ENCODE peak calls at places on chromosomes 2 and 18, in ten cellular contexts. Z is head of caudate nucleus; C is K562; V is non-pigmented ciliary epithelial cell; T is hypothalamus; G is activated CD8-positive, alpha-beta memory T cell treated with anti-CD3 and anti-CD28 coated beads for 24 hours; J is cardiac muscle cell; S is NCI-H1092 treated with DMSO at 0.1 percent for 48 hours; N is MM.1S; Y is lower lobe of right lung. E is an unnamed sample.
A peak's percentile ranks its signal among the peaks of the same experiment; 100 is the strongest.

GRCh38 chr18:22998336-22998735 is 65.2 kb downstream of the RBBP8 start:
- DNase-seq in T (no peak), C (no peak), V (no peak), G (no peak), Y (no peak), Z (no peak), S (no peak), N (no peak), J (no peak), E (no peak)

GRCh38 chr2:43879261-43879660 is 40.5 kb downstream of the ABCG8 start:
- DNase-seq in N (no peak), Y (no peak), G (no peak), V (no peak), Z (no peak), J (no peak), T (no peak), C (no peak), S (no peak), E (no peak)

GRCh38 chr2:190947711-190948251 is 66.2 kb downstream of the STAT1 start:
- DNase-seq in Y (no peak), V (peak; percentile 55), N (peak; percentile 23), Z (no peak), G (no peak), J (peak; percentile 93), S (no peak), C (no peak), T (no peak), E (peak; percentile 52)

GRCh38 chr2:236947896-236948295 is 137.8 kb upstream of the COPS8 start:
- DNase-seq in C (no peak), S (no peak), Z (no peak), N (no peak), T (no peak), V (no peak), J (no peak), Y (no peak), G (peak; percentile 30), E (no peak)

GRCh38 chr2:44715671-44716077 is 225.8 kb upstream of the SIX3 start:
- DNase-seq in V (peak; percentile 23), C (no peak), G (no peak), N (peak; percentile 56), S (peak; percentile 51), J (peak; percentile 53), Z (no peak), Y (no peak), T (no peak), E (peak; percentile 13)

GRCh38 chr2:127193948-127194267 is 26.2 kb downstream of the CYP27C1 start:
- DNase-seq in V (no peak), Z (no peak), C (no peak), T (no peak), S (no peak), J (peak; percentile 75), G (no peak), Y (no peak), N (no peak), E (peak; percentile 72)

GRCh38 chr2:24577481-24577880 is 86.4 kb downstream of the NCOA1 start:
- DNase-seq in C (peak; percentile 18), S (no peak), Z (no peak), T (no peak), G (no peak), J (peak; percentile 4), V (no peak), Y (no peak), N (no peak), E (no peak)

GRCh38 chr2:206876176-206876575 is 63.1 kb upstream of the CPO start:
- DNase-seq in N (no peak), J (no peak), T (peak; percentile 6), S (no peak), C (no peak), G (no peak), Z (no peak), V (no peak), Y (no peak), E (no peak)

GRCh38 chr18:9720327-9720726 is 12.2 kb downstream of the RAB31 start:
- DNase-seq in C (no peak), Z (no peak), V (no peak), S (no peak), J (no peak), G (no peak), N (no peak), T (no peak), Y (no peak), E (no peak)

GRCh38 chr2:12005886-12006681 is 259.7 kb downstream of the LPIN1 start:
- DNase-seq in T (no peak), J (peak; percentile 56), N (peak; percentile 76), S (peak; percentile 52), Y (no peak), V (no peak), G (peak; percentile 86), C (peak; percentile 30), Z (peak; percentile 20), E (peak; percentile 100)

GRCh38 chr2:112880081-112880531 is 30.9 kb upstream of the IL37 start:
- DNase-seq in N (no peak), C (no peak), S (no peak), G (no peak), J (peak; percentile 65), Y (no peak), V (peak; percentile 62), T (no peak), Z (no peak), E (no peak)

GRCh38 chr2:150081775-150082517 is 405.5 kb downstream of the RND3 start:
- DNase-seq in T (no peak), C (no peak), Y (no peak), V (no peak), N (no peak), Z (no peak), G (no peak), S (no peak), J (peak; percentile 44), E (no peak)

GRCh38 chr2:12119841-12120240 is 373.4 kb downstream of the LPIN1 start:
- DNase-seq in T (no peak), Y (no peak), Z (no peak), J (peak; percentile 26), V (no peak), S (no peak), N (no peak), G (no peak), C (no peak), E (no peak)

GRCh38 chr2:112727276-112728028 is 6.6 kb downstream of the NT5DC4 start:
- DNase-seq in T (no peak), G (no peak), V (no peak), C (no peak), Y (no peak), J (no peak), S (no peak), Z (no peak), N (no peak), E (no peak)

E was measured in retinal pigment epithelial cell.